ENCODE peak calls at places on chromosomes 5 and 9, in five cellular contexts. One of them, this sample, is unnamed.

GRCh38 chr5:37665889-37666288 is 174.0 kb downstream of the GDNF start:
- DNase-seq in pancreas: peak; percentile 78
- DNase-seq in epithelial cell of esophagus: no peak
- DNase-seq in Peyer's patch: peak; percentile 54
- DNase-seq in spleen: peak; percentile 83
- DNase-seq in this sample: no peak

GRCh38 chr9:115913666-115914065 is 239.9 kb upstream of the PAPPA start:
- DNase-seq in pancreas: no peak
- DNase-seq in epithelial cell of esophagus: peak; percentile 1
- DNase-seq in Peyer's patch: no peak
- DNase-seq in spleen: no peak
- DNase-seq in this sample: no peak

GRCh38 chr5:57082441-57083067 is 91.3 kb upstream of the GPBP1 start:
- DNase-seq in pancreas: no peak
- DNase-seq in epithelial cell of esophagus: peak; percentile 61
- DNase-seq in Peyer's patch: no peak
- DNase-seq in spleen: no peak
- DNase-seq in this sample: no peak

GRCh38 chr5:56801256-56801655 is 14.1 kb upstream of the MAP3K1 start:
- DNase-seq in pancreas: no peak
- DNase-seq in epithelial cell of esophagus: no peak
- DNase-seq in Peyer's patch: no peak
- DNase-seq in spleen: no peak
- DNase-seq in this sample: no peak

GRCh38 chr5:125229556-125229955 is 483.1 kb upstream of the ZNF608 start:
- DNase-seq in pancreas: no peak
- DNase-seq in epithelial cell of esophagus: no peak
- DNase-seq in Peyer's patch: no peak
- DNase-seq in spleen: no peak
- DNase-seq in this sample: no peak

GRCh38 chr5:16897284-16897704 is 38.8 kb downstream of the MYO10 start:
- DNase-seq in pancreas: no peak
- DNase-seq in epithelial cell of esophagus: no peak
- DNase-seq in Peyer's patch: no peak
- DNase-seq in spleen: no peak
- DNase-seq in this sample: no peak

GRCh38 chr5:133936611-133937015 is 31.8 kb downstream of the C5orf15 start:
- DNase-seq in pancreas: no peak
- DNase-seq in epithelial cell of esophagus: no peak
- DNase-seq in Peyer's patch: no peak
- DNase-seq in spleen: peak; percentile 62
- DNase-seq in this sample: no peak

GRCh38 chr9:108117775-108118174 is 628.2 kb upstream of the KLF4 start:
- DNase-seq in pancreas: no peak
- DNase-seq in epithelial cell of esophagus: no peak
- DNase-seq in Peyer's patch: no peak
- DNase-seq in spleen: no peak
- DNase-seq in this sample: no peak

GRCh38 chr5:59542841-59543825 is 350.4 kb downstream of the PDE4D start:
- DNase-seq in pancreas: peak; percentile 11
- DNase-seq in epithelial cell of esophagus: no peak
- DNase-seq in Peyer's patch: no peak
- DNase-seq in spleen: no peak
- DNase-seq in this sample: no peak

GRCh38 chr5:55665065-55665464 is 47.1 kb downstream of the SLC38A9 start:
- DNase-seq in pancreas: no peak
- DNase-seq in epithelial cell of esophagus: peak; percentile 64
- DNase-seq in Peyer's patch: no peak
- DNase-seq in spleen: no peak
- DNase-seq in this sample: no peak

GRCh38 chr5:153372433-153373167 is 117.9 kb upstream of the GRIA1 start:
- DNase-seq in pancreas: no peak
- DNase-seq in epithelial cell of esophagus: peak; percentile 45
- DNase-seq in Peyer's patch: no peak
- DNase-seq in spleen: no peak
- DNase-seq in this sample: no peak

GRCh38 chr5:435961-436640 is 6.9 kb upstream of the EXOC3 start:
- DNase-seq in pancreas: no peak
- DNase-seq in epithelial cell of esophagus: peak; percentile 36
- DNase-seq in Peyer's patch: peak; percentile 40
- DNase-seq in spleen: peak; percentile 63
- DNase-seq in this sample: peak; percentile 11

GRCh38 chr9:97445119-97445701 is 33.3 kb downstream of the TDRD7 start:
- DNase-seq in pancreas: no peak
- DNase-seq in epithelial cell of esophagus: peak; percentile 28
- DNase-seq in Peyer's patch: no peak
- DNase-seq in spleen: no peak
- DNase-seq in this sample: no peak

GRCh38 chr5:170330568-170331054 is 33.0 kb upstream of the LCP2 start:
- DNase-seq in pancreas: no peak
- DNase-seq in epithelial cell of esophagus: no peak
- DNase-seq in Peyer's patch: no peak
- DNase-seq in spleen: no peak
- DNase-seq in this sample: no peak

GRCh38 chr5:73637565-73637964 is 11.6 kb downstream of the ARHGEF28 start:
- DNase-seq in pancreas: no peak
- DNase-seq in epithelial cell of esophagus: no peak
- DNase-seq in Peyer's patch: no peak
- DNase-seq in spleen: no peak
- DNase-seq in this sample: no peak

GRCh38 chr9:127498298-127498697 is 47.0 kb downstream of the LRSAM1 start:
- DNase-seq in pancreas: no peak
- DNase-seq in epithelial cell of esophagus: peak; percentile 86
- DNase-seq in Peyer's patch: no peak
- DNase-seq in spleen: no peak
- DNase-seq in this sample: no peak

GRCh38 chr5:56206126-56206525 is 27.0 kb downstream of the ANKRD55 start:
- DNase-seq in pancreas: no peak
- DNase-seq in epithelial cell of esophagus: no peak
- DNase-seq in Peyer's patch: no peak
- DNase-seq in spleen: no peak
- DNase-seq in this sample: no peak

GRCh38 chr9:89482950-89483349 is 15.0 kb downstream of the SEMA4D start:
- DNase-seq in pancreas: no peak
- DNase-seq in epithelial cell of esophagus: no peak
- DNase-seq in Peyer's patch: no peak
- DNase-seq in spleen: no peak
- DNase-seq in this sample: no peak

GRCh38 chr5:16461782-16462181 is 3.8 kb downstream of the ZNF622 start:
- DNase-seq in pancreas: no peak
- DNase-seq in epithelial cell of esophagus: no peak
- DNase-seq in Peyer's patch: no peak
- DNase-seq in spleen: no peak
- DNase-seq in this sample: no peak

GRCh38 chr5:144531191-144531590 is 360.5 kb downstream of the KCTD16 start:
- DNase-seq in pancreas: no peak
- DNase-seq in epithelial cell of esophagus: no peak
- DNase-seq in Peyer's patch: no peak
- DNase-seq in spleen: no peak
- DNase-seq in this sample: no peak

GRCh38 chr9:21395778-21396717 is 10.8 kb upstream of the IFNA2 start:
- DNase-seq in pancreas: no peak
- DNase-seq in epithelial cell of esophagus: peak; percentile 24
- DNase-seq in Peyer's patch: peak; percentile 76
- DNase-seq in spleen: peak; percentile 88
- DNase-seq in this sample: peak; percentile 47

GRCh38 chr9:109708507-109708945 is 71.5 kb upstream of the PALM2AKAP2 start:
- DNase-seq in pancreas: no peak
- DNase-seq in epithelial cell of esophagus: no peak
- DNase-seq in Peyer's patch: no peak
- DNase-seq in spleen: no peak
- DNase-seq in this sample: no peak

GRCh38 chr5:153926201-153926600 is 112.5 kb downstream of the FAM114A2 start:
- DNase-seq in pancreas: no peak
- DNase-seq in epithelial cell of esophagus: no peak
- DNase-seq in Peyer's patch: no peak
- DNase-seq in spleen: no peak
- DNase-seq in this sample: no peak

GRCh38 chr5:74418709-74419108 is 221.8 kb downstream of the ENC1 start:
- DNase-seq in pancreas: no peak
- DNase-seq in epithelial cell of esophagus: no peak
- DNase-seq in Peyer's patch: peak; percentile 65
- DNase-seq in spleen: no peak
- DNase-seq in this sample: no peak

GRCh38 chr9:76294301-76294700 is 99.9 kb downstream of the RFK start:
- DNase-seq in pancreas: no peak
- DNase-seq in epithelial cell of esophagus: no peak
- DNase-seq in Peyer's patch: no peak
- DNase-seq in spleen: no peak
- DNase-seq in this sample: no peak

GRCh38 chr5:78889759-78890158 is 95.4 kb downstream of the ARSB start:
- DNase-seq in pancreas: no peak
- DNase-seq in epithelial cell of esophagus: peak; percentile 82
- DNase-seq in Peyer's patch: no peak
- DNase-seq in spleen: no peak
- DNase-seq in this sample: no peak

GRCh38 chr9:97372580-97372979 is 39.3 kb upstream of the TDRD7 start:
- DNase-seq in pancreas: no peak
- DNase-seq in epithelial cell of esophagus: no peak
- DNase-seq in Peyer's patch: no peak
- DNase-seq in spleen: no peak
- DNase-seq in this sample: no peak

GRCh38 chr9:125897481-125897880 is 150.3 kb downstream of the PBX3 start:
- DNase-seq in pancreas: no peak
- DNase-seq in epithelial cell of esophagus: no peak
- DNase-seq in Peyer's patch: no peak
- DNase-seq in spleen: no peak
- DNase-seq in this sample: no peak

DNA sequence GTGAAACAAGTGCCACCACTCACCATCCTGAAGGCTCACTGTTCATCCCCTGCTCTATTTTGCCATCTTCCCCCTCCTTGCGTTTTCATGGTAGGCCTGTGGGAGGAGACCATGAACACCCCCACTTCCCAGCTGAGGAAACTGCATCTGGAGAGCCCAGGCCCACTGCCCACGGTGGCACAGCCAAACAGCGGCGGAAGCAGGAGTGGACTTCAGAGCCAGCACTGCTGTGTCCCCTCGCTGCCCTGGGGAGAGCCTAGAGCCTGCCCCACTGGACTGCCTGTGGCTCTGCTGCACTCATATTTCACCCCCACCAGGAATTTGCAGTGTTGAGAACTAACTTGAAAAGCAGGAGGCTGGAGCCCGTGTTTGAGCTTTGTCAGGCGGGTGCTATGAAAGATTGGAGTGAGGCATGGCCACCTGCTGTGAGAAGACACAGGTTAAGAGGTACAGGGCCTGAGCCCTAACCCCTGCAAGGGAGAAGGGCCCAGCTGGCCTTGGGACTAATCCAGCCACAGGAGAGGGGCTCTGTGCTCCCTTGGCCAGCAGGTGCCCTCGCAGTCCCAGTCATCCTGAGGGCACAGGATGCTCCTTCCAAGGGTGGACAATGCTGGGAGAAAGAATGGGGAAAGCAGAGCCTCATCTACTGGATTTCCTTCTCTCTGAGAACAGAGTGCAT is 79.0 kb downstream of the MACROH2A1 start:
- DNase-seq in pancreas: no peak
- DNase-seq in epithelial cell of esophagus: no peak
- DNase-seq in Peyer's patch: no peak
- DNase-seq in spleen: peak; percentile 64
- DNase-seq in this sample: no peak
- TF ChIP-seq CTCF in pancreas: no peak
- TF ChIP-seq CTCF in epithelial cell of esophagus: no peak
- TF ChIP-seq CTCF in Peyer's patch: peak; percentile 15
- TF ChIP-seq CTCF in spleen: no peak
- TF ChIP-seq CTCF in this sample: no peak

GRCh38 chr9:136625101-136626065 is 37.3 kb upstream of the EGFL7 start:
- DNase-seq in pancreas: peak; percentile 87
- DNase-seq in epithelial cell of esophagus: peak; percentile 71
- DNase-seq in Peyer's patch: peak; percentile 92
- DNase-seq in spleen: peak; percentile 85
- DNase-seq in this sample: no peak
- TF ChIP-seq CTCF in pancreas: no peak
- TF ChIP-seq CTCF in epithelial cell of esophagus: peak; percentile 52
- TF ChIP-seq CTCF in Peyer's patch: peak; percentile 40
- TF ChIP-seq CTCF in spleen: no peak
- TF ChIP-seq CTCF in this sample: no peak

DNA sequence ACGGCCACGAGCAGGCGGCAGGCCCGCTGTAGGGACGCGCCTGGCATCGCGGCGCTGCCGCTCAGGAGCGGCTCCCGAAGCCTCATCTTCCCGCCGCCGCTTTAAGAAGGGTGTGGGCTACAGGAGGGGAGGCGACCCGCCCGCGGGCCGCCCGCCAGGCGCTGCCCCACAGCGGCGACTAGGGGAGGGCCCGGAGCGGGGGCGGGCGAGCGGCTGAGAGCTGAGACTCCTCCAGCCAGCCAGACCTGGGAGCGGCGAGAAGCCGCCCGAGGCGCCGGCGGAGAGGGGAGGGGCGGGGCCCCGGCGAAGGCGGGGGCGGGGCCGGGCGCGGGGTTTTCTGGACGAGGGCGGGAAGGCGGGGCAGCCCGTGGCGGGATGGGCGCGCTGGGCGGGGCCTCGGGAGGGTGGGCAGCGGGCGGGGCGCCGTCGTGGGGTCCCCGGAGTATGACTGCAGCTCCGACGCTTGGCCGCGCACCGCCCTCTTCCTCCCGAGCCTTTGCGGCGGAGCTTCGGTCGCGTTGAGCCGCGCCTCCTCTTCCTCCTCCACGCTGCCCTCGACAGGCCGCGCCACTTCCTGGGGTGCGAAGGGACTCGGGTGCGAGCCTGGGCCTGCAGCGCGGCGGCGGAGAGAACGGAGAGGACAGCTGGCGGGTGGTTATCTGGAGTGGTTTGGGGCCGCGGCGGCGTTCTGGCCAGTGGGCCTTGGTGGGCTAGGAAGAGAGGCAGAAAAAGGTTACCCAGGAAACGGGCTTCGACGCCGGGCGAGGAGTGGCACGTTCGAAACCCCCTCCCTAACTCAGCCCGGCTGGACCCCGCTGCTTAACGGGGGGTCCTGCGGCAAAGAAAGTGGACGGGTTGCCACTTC is at the start of gene B4GALT1:
- DNase-seq in pancreas: peak; percentile 91
- DNase-seq in epithelial cell of esophagus: peak; percentile 93
- DNase-seq in Peyer's patch: peak; percentile 98
- DNase-seq in spleen: peak; percentile 100
- DNase-seq in this sample: peak; percentile 95
- TF ChIP-seq CTCF in pancreas: no peak
- TF ChIP-seq CTCF in epithelial cell of esophagus: no peak
- TF ChIP-seq CTCF in Peyer's patch: no peak
- TF ChIP-seq CTCF in spleen: peak; percentile 23
- TF ChIP-seq CTCF in this sample: no peak

GRCh38 chr5:151461312-151461711 is 13.9 kb downstream of the SLC36A1 start:
- DNase-seq in pancreas: no peak
- DNase-seq in epithelial cell of esophagus: no peak
- DNase-seq in Peyer's patch: no peak
- DNase-seq in spleen: no peak
- DNase-seq in this sample: no peak

GRCh38 chr5:151456321-151456940 is 9.0 kb downstream of the SLC36A1 start:
- DNase-seq in pancreas: no peak
- DNase-seq in epithelial cell of esophagus: no peak
- DNase-seq in Peyer's patch: no peak
- DNase-seq in spleen: no peak
- DNase-seq in this sample: no peak

GRCh38 chr5:151463137-151464029 is 16.0 kb downstream of the SLC36A1 start:
- DNase-seq in pancreas: no peak
- DNase-seq in epithelial cell of esophagus: no peak
- DNase-seq in Peyer's patch: peak; percentile 68
- DNase-seq in spleen: no peak
- DNase-seq in this sample: no peak

GRCh38 chr5:151458314-151458713 is 10.9 kb downstream of the SLC36A1 start:
- DNase-seq in pancreas: no peak
- DNase-seq in epithelial cell of esophagus: no peak
- DNase-seq in Peyer's patch: peak; percentile 66
- DNase-seq in spleen: no peak
- DNase-seq in this sample: no peak

GRCh38 chr5:151459680-151460079 is 12.3 kb downstream of the SLC36A1 start:
- DNase-seq in pancreas: no peak
- DNase-seq in epithelial cell of esophagus: no peak
- DNase-seq in Peyer's patch: no peak
- DNase-seq in spleen: no peak
- DNase-seq in this sample: no peak
- TF ChIP-seq CTCF in pancreas: no peak
- TF ChIP-seq CTCF in epithelial cell of esophagus: no peak
- TF ChIP-seq CTCF in Peyer's patch: peak; percentile 30
- TF ChIP-seq CTCF in spleen: no peak
- TF ChIP-seq CTCF in this sample: no peak

This sample was measured in activated B cell treated with CpG ODN at 0.5 μM for 24 hours.